ENCODE peak calls at places on chromosomes 3 and 15, in nine cellular contexts. I is HT1080; X is stimulated activated CD4-positive, alpha-beta T cell treated with anti-CD3 and anti-CD28 coated beads, Interleukin-1b, Interleukin-23, amount 100 ng/mL, for 24 hours; L is ELR; Y is D341Med; E is activated gamma-delta T cell treated with Interleukin-2 at 50 U/mL for 16 hours; V is occipital lobe; R is neural progenitor cell; A is EH. O is an unnamed sample.

GRCh38 chr3:198071602-198072285 is 111.7 kb downstream of the LMLN start:
- DNase-seq in I (peak), X (peak), L (peak), Y (no peak), E (peak), V (no peak), R (peak), A (peak), O (no peak)

GRCh38 chr3:122533931-122534334 is 19.2 kb upstream of the KPNA1 start:
- DNase-seq in I (peak), X (peak), L (peak), Y (no peak), E (peak), V (no peak), R (no peak), A (peak), O (no peak)

GRCh38 chr3:196322-197153 is at the start of gene CHL1:
- DNase-seq in I (no peak), X (no peak), L (no peak), Y (peak), E (no peak), V (peak), R (peak), A (no peak), O (no peak)

GRCh38 chr3:105448338-105448982 is 81.8 kb downstream of the ALCAM start:
- DNase-seq in I (no peak), X (no peak), L (no peak), Y (no peak), E (no peak), V (peak), R (peak), A (peak), O (peak)

GRCh38 chr3:180804871-180805430 is 107.5 kb upstream of the FXR1 start:
- DNase-seq in I (peak), X (no peak), L (peak), Y (no peak), E (no peak), V (peak), R (peak), A (peak), O (no peak)

GRCh38 chr3:170196833-170197232 is 15.3 kb upstream of the PHC3 start:
- DNase-seq in I (peak), X (no peak), L (peak), Y (no peak), E (no peak), V (no peak), R (no peak), A (no peak), O (no peak)

GRCh38 chr15:73564255-73564654 is 68.9 kb downstream of the NPTN start:
- DNase-seq in I (peak), X (no peak), L (peak), Y (no peak), E (no peak), V (peak), R (peak), A (peak), O (no peak)

GRCh38 chr3:45604596-45604995 is 10.0 kb downstream of the LIMD1 start:
- DNase-seq in I (no peak), X (no peak), L (no peak), Y (no peak), E (no peak), V (no peak), R (no peak), A (no peak), O (no peak)

GRCh38 chr3:138824114-138824506 is 10.6 kb downstream of the PIK3CB start:
- DNase-seq in I (no peak), X (no peak), L (no peak), Y (peak), E (no peak), V (no peak), R (peak), A (no peak), O (no peak)

GRCh38 chr15:86915811-86916331 is 836.2 kb downstream of the AGBL1 start:
- DNase-seq in I (peak), X (no peak), L (peak), Y (no peak), E (no peak), V (no peak), R (peak), A (peak), O (no peak)

GRCh38 chr3:99532246-99532645 is 106.1 kb upstream of the COL8A1 start:
- DNase-seq in I (peak), X (no peak), L (peak), Y (peak), E (no peak), V (no peak), R (peak), A (peak), O (peak)

O was measured in mucosa of gallbladder.